ENCODE peak calls at places on chromosomes 7 and 10, in ten cellular contexts. A is astrocyte; O is MCF 10A; S is activated T-cell treated with anti-CD3 and anti-CD28 coated beads for 48 hours; F is K562; Y is brain microvascular endothelial cell; H is RWPE1; M is ELR; R is stimulated activated CD8-positive, alpha-beta memory T cell treated with anti-CD3 and anti-CD28 coated beads, Interleukin-4, amount 100 ng/mL, for 4 hours; T is NCI-H187. K is an unnamed sample.

GRCh38 chr7:30036220-30036619 is 8.0 kb downstream of the PLEKHA8 start:
- DNase-seq in M (no peak), T (no peak), F (no peak), O (no peak), R (no peak), H (no peak), Y (no peak), A (no peak), S (no peak), K (no peak)

GRCh38 chr10:51892965-51893658 is 193.7 kb upstream of the CSTF2T start:
- DNase-seq in Y (peak; percentile 16), M (peak; percentile 13), H (no peak), F (no peak), R (no peak), O (peak; percentile 51), A (no peak), T (no peak), S (no peak), K (no peak)

GRCh38 chr10:85611746-85612377 is 754.7 kb downstream of the GRID1 start:
- DNase-seq in O (no peak), M (no peak), A (no peak), S (no peak), H (no peak), T (no peak), R (no peak), F (no peak), Y (no peak), K (no peak)

GRCh38 chr7:49398730-49399129 is 374.7 kb upstream of the VWC2 start:
- DNase-seq in F (no peak), H (peak; percentile 87), Y (no peak), A (peak; percentile 73), O (peak; percentile 69), T (no peak), S (no peak), M (no peak), R (no peak), K (no peak)

GRCh38 chr10:13776861-13777301 is 190.1 kb downstream of the PRPF18 start:
- DNase-seq in S (no peak), H (no peak), Y (peak; percentile 50), A (peak; percentile 55), O (peak; percentile 17), F (no peak), T (no peak), M (peak; percentile 75), R (no peak), K (no peak)

GRCh38 chr7:88169717-88170320 is 50.0 kb downstream of the SRI start:
- DNase-seq in H (peak; percentile 9), T (no peak), M (peak; percentile 30), R (no peak), Y (no peak), S (no peak), O (peak; percentile 22), A (peak; percentile 0), F (peak; percentile 28), K (no peak)

GRCh38 chr10:61898435-61898778 is 3.1 kb upstream of the ARID5B start:
- DNase-seq in T (no peak), R (no peak), F (no peak), Y (no peak), O (no peak), H (no peak), A (no peak), S (no peak), M (no peak), K (no peak)

GRCh38 chr10:131938681-131939080 is 37.9 kb downstream of the PPP2R2D start:
- DNase-seq in T (no peak), M (no peak), F (no peak), H (no peak), A (no peak), R (no peak), S (no peak), Y (no peak), O (no peak), K (no peak)

GRCh38 chr7:91264924-91265681 is 870 bp downstream of the FZD1 start:
- DNase-seq in F (peak; percentile 18), T (peak; percentile 42), H (peak; percentile 41), A (peak; percentile 80), Y (no peak), S (no peak), M (peak; percentile 74), O (peak; percentile 67), R (no peak), K (no peak)

GRCh38 chr10:73908853-73909611 is 1.9 kb upstream of the PLAU start:
- DNase-seq in O (peak; percentile 97), H (peak; percentile 85), M (peak; percentile 100), R (peak; percentile 53), F (peak; percentile 91), T (no peak), Y (peak; percentile 93), A (peak; percentile 97), S (peak; percentile 40), K (no peak)

GRCh38 chr10:31215052-31215451 is 104.0 kb upstream of the ZEB1 start:
- DNase-seq in O (no peak), A (no peak), R (no peak), M (no peak), H (no peak), T (no peak), F (no peak), S (no peak), Y (no peak), K (no peak)

GRCh38 chr10:102450124-102450373 is 1.3 kb downstream of the C10orf95 start:
- DNase-seq in F (no peak), A (no peak), T (no peak), S (no peak), Y (no peak), R (no peak), H (no peak), M (peak; percentile 29), O (no peak), K (no peak)

GRCh38 chr10:97407211-97407951 is 6.2 kb upstream of the RRP12 start:
- DNase-seq in R (no peak), T (no peak), M (peak; percentile 86), H (peak; percentile 91), A (peak; percentile 58), O (peak; percentile 85), S (peak; percentile 56), Y (peak; percentile 68), F (peak; percentile 85), K (peak; percentile 32)

GRCh38 chr10:28432210-28432676 is 100.7 kb upstream of the WAC start:
- DNase-seq in F (peak; percentile 75), T (peak; percentile 3), Y (peak; percentile 52), A (peak; percentile 49), O (peak; percentile 80), S (peak; percentile 3), H (peak; percentile 74), R (peak; percentile 0), M (peak; percentile 81), K (peak; percentile 19)

GRCh38 chr10:132389631-132390454 is 7.2 kb upstream of the PWWP2B start:
- DNase-seq in A (no peak), H (no peak), R (no peak), O (no peak), Y (no peak), M (no peak), F (no peak), S (no peak), T (no peak), K (no peak)

GRCh38 chr7:125090596-125090995 is 161.0 kb upstream of the POT1 start:
- DNase-seq in O (peak; percentile 34), H (peak; percentile 15), Y (no peak), T (no peak), F (no peak), A (no peak), M (peak; percentile 0), R (no peak), S (no peak), K (no peak)

GRCh38 chr10:33381897-33382578 is 47.6 kb upstream of the NRP1 start:
- DNase-seq in Y (no peak), S (no peak), M (peak; percentile 52), F (no peak), R (no peak), O (no peak), A (peak; percentile 66), H (no peak), T (no peak), K (no peak)

GRCh38 chr10:34017281-34017680 is 682.8 kb upstream of the NRP1 start:
- DNase-seq in T (no peak), S (no peak), A (no peak), M (no peak), Y (no peak), R (no peak), O (no peak), F (no peak), H (no peak), K (no peak)

GRCh38 chr7:129436335-129436923 is 2.2 kb downstream of the STRIP2 start:
- DNase-seq in F (peak; percentile 77), T (no peak), M (no peak), O (peak; percentile 12), A (no peak), Y (no peak), R (no peak), H (no peak), S (no peak), K (no peak)

GRCh38 chr7:41599760-41600159 is 103.1 kb downstream of the INHBA start:
- DNase-seq in S (no peak), R (no peak), A (no peak), O (no peak), M (no peak), H (no peak), Y (no peak), T (no peak), F (no peak), K (no peak)

GRCh38 chr10:113450046-113450445 is 102.8 kb upstream of the HABP2 start:
- DNase-seq in R (no peak), H (no peak), O (no peak), F (no peak), Y (no peak), M (no peak), T (no peak), S (no peak), A (no peak), K (no peak)

GRCh38 chr7:68125173-68125572 is 1128.5 kb downstream of the TYW1 start:
- DNase-seq in R (no peak), Y (no peak), F (no peak), A (no peak), H (no peak), M (no peak), S (no peak), O (no peak), T (peak; percentile 64), K (no peak)

GRCh38 chr10:126014309-126014708 is 117.9 kb downstream of the FANK1 start:
- DNase-seq in T (no peak), O (no peak), A (peak; percentile 91), Y (peak; percentile 71), S (no peak), M (peak; percentile 37), F (no peak), H (no peak), R (no peak), K (no peak)

K was measured in anterior cingulate cortex.